ENCODE peak calls at places on chromosomes 16 and 17, in five cellular contexts. D is heart left ventricle, R is left lung, W is aorta, Q is gastrocnemius medialis. C is an unnamed sample. For H3K9me3 and H3K4me1, the result is how much of the 10 kb centered on the place peaks cover.

GRCh38 chr17:48715496-48716399 is 6.6 kb downstream of the PRAC1 start:
- DNase-seq in D (no peak), W (no peak), Q (no peak), R (no peak), C (no peak)

GRCh38 chr16:1102333-1102700 is 6.3 kb upstream of the C1QTNF8 start:
- DNase-seq in D (no peak), R (no peak), Q (peak), W (no peak), C (no peak)

GRCh38 chr16:4924593-4925378 is 12.2 kb downstream of the PPL start:
- DNase-seq in Q (no peak), W (no peak), D (no peak), R (peak), C (peak)

GRCh38 chr17:77316191-77316641 is 175.4 kb downstream of the SEC14L1 start:
- DNase-seq in Q (peak), W (peak), R (peak), D (no peak), C (peak)

GRCh38 chr16:61370564-61370963 is 665.7 kb downstream of the CDH8 start:
- DNase-seq in W (no peak), R (no peak), Q (no peak), D (no peak), C (no peak)

GRCh38 chr17:80187493-80187892 is 17.7 kb downstream of the CARD14 start:
- DNase-seq in D (peak), W (no peak), R (peak), Q (peak), C (peak)

GRCh38 chr16:81350306-81350615 is 35.5 kb downstream of the GAN start:
- DNase-seq in R (no peak), W (no peak), D (no peak), Q (no peak), C (no peak)

GRCh38 chr16:19835989-19836421 is 48.6 kb downstream of the GPRC5B start:
- DNase-seq in R (no peak), D (no peak), W (no peak), Q (no peak), C (no peak)

GRCh38 chr17:53142890-53143289 is 679.8 kb upstream of the KIF2B start:
- DNase-seq in D (no peak), Q (no peak), W (no peak), R (no peak), C (no peak)

GRCh38 chr17:78645421-78646295 is 68.5 kb upstream of the DNAH17 start:
- DNase-seq in W (peak), R (peak), D (peak), Q (peak), C (peak)

GRCh38 chr17:28718990-28719433 is 773 bp upstream of the RPL23A start:
- DNase-seq in W (no peak), Q (no peak), R (peak), D (no peak), C (no peak)

GRCh38 chr17:614637-615546 is 99.7 kb downstream of the VPS53 start:
- DNase-seq in D (no peak), W (no peak), R (no peak), Q (peak), C (no peak)

GRCh38 chr17:17809527-17810373 is 27.0 kb downstream of the SREBF1 start:
- DNase-seq in Q (no peak), D (peak), W (peak), R (peak), C (peak)

GRCh38 chr17:49086316-49086605 is 46.3 kb upstream of the B4GALNT2 start:
- DNase-seq in D (no peak), Q (no peak), R (no peak), W (no peak), C (no peak)

GRCh38 chr16:56370836-56371235 is 54.5 kb downstream of the AMFR start:
- DNase-seq in W (no peak), D (no peak), R (no peak), Q (no peak), C (no peak)

GRCh38 chr16:69618307-69618706 is 52.5 kb downstream of the NFAT5 start:
- DNase-seq in Q (no peak), R (no peak), D (no peak), W (no peak), C (no peak)

GRCh38 chr17:42275527-42276358 is 448 bp downstream of the STAT5B start:
- DNase-seq in Q (no peak), W (peak), R (peak), D (peak), C (no peak)

GRCh38 chr17:3845361-3845753 is 689 bp downstream of the NCBP3 start:
- DNase-seq in Q (no peak), D (no peak), R (no peak), W (peak), C (no peak)

GRCh38 chr17:74408262-74408661 is 23.6 kb upstream of the GPRC5C start:
- DNase-seq in D (no peak), W (no peak), R (no peak), Q (peak), C (no peak)

GRCh38 chr17:18921912-18922451 is 30.0 kb upstream of the SLC5A10 start:
- DNase-seq in D (no peak), Q (no peak), R (no peak), W (no peak), C (no peak)

GRCh38 chr16:440627-441026 is 15.2 kb downstream of the RAB11FIP3 start:
- DNase-seq in Q (peak), W (no peak), R (peak), D (no peak), C (no peak)

GRCh38 chr16:75114179-75114945 is 2.2 kb downstream of the LDHD start:
- DNase-seq in W (peak), Q (no peak), R (peak), D (no peak), C (peak)

GRCh38 chr16:48901712-48902374 is 291.9 kb upstream of the N4BP1 start:
- DNase-seq in R (no peak), D (no peak), W (no peak), Q (no peak), C (no peak)

GRCh38 chr17:35531170-35531569 is 6.3 kb downstream of the SLFN12L start:
- DNase-seq in W (no peak), Q (no peak), R (no peak), D (no peak), C (no peak)

GRCh38 chr16:3223913-3224515 is 10.9 kb downstream of the ZNF200 start:
- DNase-seq in D (no peak), Q (no peak), R (no peak), W (no peak), C (no peak)
- H3K9me3 ChIP-seq in D (half or more), Q (half or more), R (under half), W (under half), C (under half)

GRCh38 chr17:2084129-2084765 is 29.3 kb downstream of the HIC1 start:
- DNase-seq in D (peak), R (no peak), Q (peak), W (no peak), C (no peak)
- H3K4me1 ChIP-seq in D (half or more), R (under half), Q (half or more), W (under half), C (under half)

DNA sequence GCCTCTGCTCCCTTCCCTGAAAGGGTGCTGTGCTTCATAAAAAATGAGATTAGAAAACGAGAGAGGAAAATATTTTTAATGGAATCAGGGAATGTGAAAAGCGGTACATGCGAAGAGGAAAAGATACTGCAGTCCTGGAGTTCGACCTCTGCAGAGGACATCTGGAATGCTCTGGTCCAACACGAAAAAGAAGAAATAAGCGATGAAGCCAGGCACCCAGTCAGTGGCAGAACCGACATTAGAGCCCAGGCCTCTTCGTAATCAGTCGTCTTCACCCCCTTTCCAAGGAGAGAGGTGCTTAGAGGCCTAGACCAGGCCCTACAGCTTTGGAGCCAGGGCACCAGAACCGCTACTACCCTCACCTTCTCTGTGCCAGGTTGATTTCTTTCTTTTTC is 459 bp upstream of the MARCHF10 start:
- DNase-seq in R (no peak), Q (no peak), W (no peak), D (no peak), C (no peak)
- H3K4me3 ChIP-seq in R (no peak), Q (no peak), W (no peak), D (no peak), C (no peak)

GRCh38 chr17:65833214-65833613 is 271.8 kb upstream of the AXIN2 start:
- DNase-seq in Q (no peak), R (no peak), W (no peak), D (no peak), C (no peak)

GRCh38 chr17:65824901-65825300 is 263.5 kb upstream of the AXIN2 start:
- DNase-seq in D (no peak), Q (no peak), W (no peak), R (no peak), C (no peak)

DNA sequence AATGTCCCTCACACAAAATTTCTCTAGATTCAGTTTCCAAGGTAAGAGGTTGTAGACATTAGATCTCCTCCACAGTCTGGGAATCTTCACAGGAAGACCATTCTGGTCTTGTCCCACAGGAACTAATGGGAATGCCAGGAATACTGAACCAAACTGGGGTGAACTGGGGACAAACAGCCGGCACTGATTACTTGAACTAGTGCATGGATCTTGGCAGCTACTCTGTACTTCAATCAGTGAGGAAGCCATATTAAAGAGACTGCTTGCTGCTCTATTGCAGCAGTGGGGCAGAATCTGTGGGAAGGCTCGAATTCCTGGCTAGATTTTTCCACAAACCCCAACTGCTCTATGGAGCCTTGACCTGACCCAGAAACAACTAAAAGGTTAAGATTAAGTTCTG is 268.9 kb upstream of the AXIN2 start:
- DNase-seq in R (no peak), W (no peak), D (no peak), Q (no peak), C (no peak)
- H3K9me3 ChIP-seq in R (under half), W (under half), D (under half), Q (under half), C (under half)

GRCh38 chr17:66920965-66921364 is 43.5 kb upstream of the CACNG4 start:
- DNase-seq in R (no peak), W (no peak), D (no peak), Q (no peak), C (no peak)
- H3K4me1 ChIP-seq in R (under half), W (under half), D (under half), Q (under half), C (under half)

DNA sequence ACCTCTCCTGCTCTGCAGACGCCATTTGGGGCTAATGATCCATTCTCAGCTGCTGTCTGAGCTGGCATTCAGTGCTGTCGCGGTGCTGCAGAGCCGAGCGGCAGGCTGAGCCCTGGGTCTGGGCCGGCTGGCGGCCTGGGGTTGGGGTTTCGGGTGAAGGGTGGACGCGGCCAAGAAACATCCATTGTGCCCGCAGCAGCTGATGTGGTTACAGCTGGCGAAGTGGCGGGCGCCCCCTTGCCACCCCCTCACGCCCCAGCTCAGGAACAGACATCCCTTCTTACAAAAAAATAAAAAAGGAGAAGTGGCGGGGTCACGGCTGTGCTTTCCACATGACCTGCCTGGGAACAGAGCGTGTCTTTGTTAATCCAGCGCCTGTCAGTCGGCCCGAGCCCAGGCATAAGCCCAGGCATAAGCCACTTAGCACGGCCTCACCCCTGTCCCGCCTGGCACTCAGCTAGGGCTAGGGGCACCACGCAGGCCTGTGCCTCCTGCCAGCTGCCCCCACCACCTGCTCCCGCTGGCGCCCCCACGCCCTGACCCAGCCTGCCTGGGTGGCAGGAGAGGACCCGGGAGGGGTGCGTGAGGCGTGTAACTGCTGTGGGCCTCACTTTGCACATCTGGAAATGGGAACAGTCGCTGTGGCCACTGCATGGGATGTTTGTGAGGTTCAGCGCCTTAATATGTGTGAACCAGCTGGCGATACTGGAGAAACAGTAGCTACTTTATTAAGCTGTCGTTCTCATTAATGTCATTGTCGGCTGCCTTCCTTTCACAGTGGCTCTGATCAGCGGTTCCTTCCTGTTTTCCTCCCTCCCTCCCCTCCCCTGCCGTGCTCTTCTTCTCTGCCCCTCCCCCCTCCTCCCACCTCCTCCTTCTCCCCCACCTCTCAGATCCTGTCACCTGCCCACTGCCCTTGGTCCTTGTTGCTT is 197.7 kb upstream of the CIBAR2 start:
- DNase-seq in Q (peak), R (peak), D (no peak), W (no peak), C (no peak)
- H3K4me3 ChIP-seq in Q (peak), R (no peak), D (no peak), W (no peak), C (no peak)